ENCODE peak calls at places on chromosomes 6 and 20, in six cellular contexts. M is endothelial cell of umbilical vein, B is stomach, L is ovary, H is IMR-90, A is esophagus squamous epithelium. Z is an unnamed sample.
A peak's percentile ranks its signal among the peaks of the same experiment; 100 is the strongest.

GRCh38 chr6:137602871-137603270 is 108.7 kb upstream of the OLIG3 start:
- DNase-seq in M (no peak), B (no peak), L (no peak), H (no peak), A (no peak), Z (no peak)

GRCh38 chr6:35218021-35218420 is 4.3 kb downstream of the SCUBE3 start:
- DNase-seq in M (peak; percentile 19), B (no peak), L (no peak), H (peak; percentile 63), A (no peak), Z (peak; percentile 76)

GRCh38 chr20:36113566-36114247 is 40.8 kb upstream of the EPB41L1 start:
- DNase-seq in M (no peak), B (no peak), L (no peak), H (no peak), A (no peak), Z (no peak)

GRCh38 chr6:12233693-12234551 is 56.2 kb upstream of the EDN1 start:
- DNase-seq in M (peak; percentile 86), B (peak; percentile 39), L (no peak), H (peak; percentile 84), A (no peak), Z (peak; percentile 34)

GRCh38 chr6:44667226-44667625 is 279.7 kb downstream of the CDC5L start:
- DNase-seq in M (no peak), B (no peak), L (no peak), H (peak; percentile 77), A (no peak), Z (no peak)

GRCh38 chr6:130632897-130633296 is 194.3 kb upstream of the SMLR1 start:
- DNase-seq in M (no peak), B (no peak), L (no peak), H (no peak), A (no peak), Z (no peak)

GRCh38 chr6:137731960-137732616 is 135.0 kb upstream of the TNFAIP3 start:
- DNase-seq in M (peak; percentile 44), B (no peak), L (no peak), H (peak; percentile 67), A (no peak), Z (no peak)

GRCh38 chr20:50283922-50284810 is 93.5 kb downstream of the CEBPB start:
- DNase-seq in M (no peak), B (peak; percentile 79), L (peak; percentile 64), H (peak; percentile 66), A (no peak), Z (peak; percentile 80)

GRCh38 chr6:100440935-100441334 is 23.8 kb downstream of the SIM1 start:
- DNase-seq in M (peak; percentile 9), B (no peak), L (no peak), H (no peak), A (no peak), Z (no peak)

GRCh38 chr6:147268254-147268653 is 64.0 kb downstream of the STXBP5 start:
- DNase-seq in M (peak; percentile 11), B (no peak), L (no peak), H (peak; percentile 80), A (no peak), Z (no peak)

GRCh38 chr6:159935633-159936032 is 33.2 kb upstream of the IGF2R start:
- DNase-seq in M (no peak), B (no peak), L (no peak), H (peak; percentile 61), A (no peak), Z (no peak)

GRCh38 chr6:27757307-27757706 is 154.9 kb downstream of the OR2B2 start:
- DNase-seq in M (no peak), B (peak; percentile 33), L (peak; percentile 59), H (no peak), A (no peak), Z (peak; percentile 14)
- TF ChIP-seq POLR2A in M (no peak), B (no peak), L (no peak), H (no peak), A (no peak), Z (no peak)

GRCh38 chr20:43205699-43206098 is 16.0 kb upstream of the PTPRT start:
- DNase-seq in M (no peak), B (no peak), L (no peak), H (no peak), A (no peak), Z (no peak)
- TF ChIP-seq CTCF in M (no peak), B (no peak), L (no peak), H (no peak), A (no peak), Z (no peak)

GRCh38 chr6:33711140-33712129 is at the start of gene UQCC2:
- DNase-seq in M (peak; percentile 97), B (peak; percentile 98), L (peak; percentile 97), H (peak; percentile 95), A (peak; percentile 72), Z (peak; percentile 98)
- TF ChIP-seq POLR2A in M (peak; percentile 97), B (no peak), L (peak; percentile 83), H (peak; percentile 95), A (no peak), Z (peak; percentile 80)

GRCh38 chr20:19802492-19803158 is 44.6 kb downstream of the RIN2 start:
- DNase-seq in M (peak; percentile 26), B (no peak), L (no peak), H (peak; percentile 39), A (no peak), Z (peak; percentile 56)
- TF ChIP-seq CTCF in M (peak; percentile 7), B (peak; percentile 19), L (no peak), H (peak; percentile 14), A (no peak), Z (no peak)

Z was measured in thyroid gland.